ENCODE peak calls at places on chromosomes 12 and 14, in four cellular contexts. W is fibroblast of mammary gland, L is SW 1271, F is choroid plexus epithelial cell. I is an unnamed sample.

GRCh38 chr12:6052206-6052939 is 72.1 kb downstream of the VWF start:
- DNase-seq in W (no peak), L (no peak), F (no peak), I (no peak)

GRCh38 chr14:32190713-32191112 is 11.1 kb upstream of the RNU6-7 start:
- DNase-seq in W (no peak), L (no peak), F (no peak), I (peak)

GRCh38 chr14:91116913-91117588 is 3.2 kb downstream of the DGLUCY start:
- DNase-seq in W (no peak), L (no peak), F (no peak), I (no peak)

GRCh38 chr12:78898416-78898815 is 33.8 kb downstream of the SYT1 start:
- DNase-seq in W (peak), L (no peak), F (peak), I (no peak)

GRCh38 chr12:27463826-27464554 is 17.5 kb downstream of the SMCO2 start:
- DNase-seq in W (peak), L (no peak), F (no peak), I (no peak)

GRCh38 chr12:124774462-124775167 is 89.0 kb downstream of the SCARB1 start:
- DNase-seq in W (peak), L (no peak), F (peak), I (no peak)

GRCh38 chr14:35385042-35385839 is 19.3 kb downstream of the NFKBIA start:
- DNase-seq in W (peak), L (no peak), F (peak), I (peak)

GRCh38 chr12:52081263-52081733 is 1.8 kb downstream of the SMIM41 start:
- DNase-seq in W (no peak), L (no peak), F (no peak), I (no peak)

GRCh38 chr12:130799051-130799450 is 40.0 kb downstream of the STX2 start:
- DNase-seq in W (no peak), L (no peak), F (no peak), I (peak)

GRCh38 chr12:117441751-117442150 is 80.3 kb upstream of the NOS1 start:
- DNase-seq in W (peak), L (no peak), F (no peak), I (peak)

GRCh38 chr14:73290279-73290678 is 53.0 kb downstream of the PAPLN start:
- DNase-seq in W (no peak), L (no peak), F (no peak), I (no peak)

GRCh38 chr12:3896851-3897351 is 23.7 kb upstream of the PARP11 start:
- DNase-seq in W (peak), L (no peak), F (peak), I (no peak)